ENCODE peak calls at places on chromosomes 16 and 17, in four cellular contexts. A, P, U and O are unnamed samples.
A peak's percentile ranks its signal among the peaks of the same experiment; 100 is the strongest.

GRCh38 chr16:23679986-23680336 is 1.3 kb downstream of the PLK1 start:
- DNase-seq in A (peak; percentile 31), P (no peak), U (peak; percentile 76), O (no peak)

GRCh38 chr17:11296994-11297393 is 56.0 kb downstream of the SHISA6 start:
- DNase-seq in A (no peak), P (no peak), U (peak; percentile 25), O (no peak)

GRCh38 chr16:49021136-49021535 is 260.5 kb downstream of the CBLN1 start:
- DNase-seq in A (peak; percentile 72), P (peak; percentile 82), U (no peak), O (peak; percentile 3)

GRCh38 chr17:35913611-35914010 is 17.0 kb downstream of the RDM1 start:
- DNase-seq in A (no peak), P (no peak), U (no peak), O (no peak)

GRCh38 chr16:27286446-27286845 is 17.9 kb upstream of the NSMCE1 start:
- DNase-seq in A (peak; percentile 95), P (peak; percentile 96), U (peak; percentile 66), O (peak; percentile 88)

GRCh38 chr16:83271123-83271522 is 536.7 kb upstream of the HSBP1 start:
- DNase-seq in A (no peak), P (no peak), U (no peak), O (no peak)

GRCh38 chr17:32658470-32659418 is 172.0 kb downstream of the CDK5R1 start:
- DNase-seq in A (no peak), P (no peak), U (no peak), O (no peak)

GRCh38 chr17:40243756-40244155 is 24.7 kb downstream of the WIPF2 start:
- DNase-seq in A (no peak), P (peak; percentile 21), U (no peak), O (no peak)

GRCh38 chr17:49832840-49833599 is 14.8 kb downstream of the TAC4 start:
- DNase-seq in A (no peak), P (no peak), U (no peak), O (no peak)

GRCh38 chr17:82247175-82247823 is 18.5 kb downstream of the SLC16A3 start:
- DNase-seq in A (no peak), P (no peak), U (no peak), O (no peak)

GRCh38 chr16:66923247-66923851 is 2.0 kb downstream of the RRAD start:
- DNase-seq in A (no peak), P (no peak), U (no peak), O (no peak)

GRCh38 chr16:28205974-28206373 is 5.8 kb downstream of the XPO6 start:
- DNase-seq in A (no peak), P (no peak), U (no peak), O (no peak)

GRCh38 chr16:67389911-67390815 is 3.1 kb downstream of the TPPP3 start:
- DNase-seq in A (no peak), P (no peak), U (peak; percentile 77), O (no peak)

GRCh38 chr16:49278944-49279725 is 2.5 kb downstream of the CBLN1 start:
- DNase-seq in A (no peak), P (no peak), U (no peak), O (no peak)

GRCh38 chr16:73253922-73254480 is 206.1 kb upstream of the ZFHX3 start:
- DNase-seq in A (no peak), P (no peak), U (no peak), O (no peak)

GRCh38 chr17:902463-902862 is 77.1 kb downstream of the NXN start:
- DNase-seq in A (peak; percentile 45), P (no peak), U (no peak), O (no peak)

GRCh38 chr17:36705651-36706436 is 104.5 kb downstream of the MRM1 start:
- DNase-seq in A (peak; percentile 14), P (peak; percentile 30), U (no peak), O (peak; percentile 20)

GRCh38 chr17:50151937-50152547 is 1.6 kb upstream of the PPP1R9B start:
- DNase-seq in A (peak; percentile 87), P (peak; percentile 95), U (peak; percentile 97), O (peak; percentile 81)

GRCh38 chr16:86531193-86531550 is 20.8 kb downstream of the FOXF1 start:
- DNase-seq in A (no peak), P (peak; percentile 46), U (no peak), O (no peak)

GRCh38 chr17:75361996-75362395 is 43.5 kb downstream of the GRB2 start:
- DNase-seq in A (no peak), P (no peak), U (no peak), O (no peak)

GRCh38 chr17:43637563-43638323 is 24.0 kb downstream of the MEOX1 start:
- DNase-seq in A (no peak), P (no peak), U (no peak), O (no peak)

GRCh38 chr16:9081183-9081582 is 10.3 kb upstream of the HAPSTR1 start:
- DNase-seq in A (no peak), P (peak; percentile 40), U (no peak), O (no peak)

GRCh38 chr17:64291268-64291851 is 28.3 kb upstream of the TEX2 start:
- DNase-seq in A (no peak), P (peak; percentile 18), U (no peak), O (no peak)

GRCh38 chr17:80219013-80219776 is 938 bp downstream of the SGSH start:
- DNase-seq in A (peak; percentile 82), P (peak; percentile 87), U (peak; percentile 97), O (peak; percentile 71)

GRCh38 chr16:3780570-3780969 is 63.2 kb upstream of the TRAP1 start:
- DNase-seq in A (peak; percentile 22), P (peak; percentile 30), U (no peak), O (peak; percentile 9)

GRCh38 chr17:27490391-27490790 is 34.1 kb downstream of the KSR1 start:
- DNase-seq in A (no peak), P (no peak), U (no peak), O (no peak)

GRCh38 chr16:71254832-71255560 is 24.5 kb upstream of the HYDIN start:
- DNase-seq in A (no peak), P (no peak), U (no peak), O (no peak)

GRCh38 chr17:82003411-82004381 is 19.0 kb downstream of the CENPX start:
- DNase-seq in A (peak; percentile 97), P (peak; percentile 98), U (peak; percentile 92), O (peak; percentile 96)

GRCh38 chr17:49575524-49576120 is at the start of gene NXPH3:
- DNase-seq in A (peak; percentile 59), P (peak; percentile 77), U (peak; percentile 93), O (no peak)

GRCh38 chr16:86216591-86216990 is 293.7 kb upstream of the FOXF1 start:
- DNase-seq in A (no peak), P (no peak), U (peak; percentile 76), O (no peak)

GRCh38 chr16:17038415-17038814 is 432.3 kb downstream of the XYLT1 start:
- DNase-seq in A (no peak), P (no peak), U (no peak), O (no peak)

GRCh38 chr16:47848481-47849109 is 307.2 kb downstream of the ABCC12 start:
- DNase-seq in A (peak; percentile 71), P (peak; percentile 20), U (no peak), O (peak; percentile 5)

GRCh38 chr16:35744084-35744483 is 2284.7 kb downstream of the TP53TG3F start:
- DNase-seq in A (no peak), P (no peak), U (peak; percentile 46), O (no peak)

GRCh38 chr17:81065500-81065899 is 30.5 kb downstream of the BAIAP2 start:
- DNase-seq in A (no peak), P (no peak), U (no peak), O (no peak)

GRCh38 chr17:31525801-31526549 is 134.5 kb downstream of the RAB11FIP4 start:
- DNase-seq in A (no peak), P (peak; percentile 46), U (no peak), O (no peak)

GRCh38 chr16:73956592-73957495 is 339.8 kb upstream of the PSMD7 start:
- DNase-seq in A (peak; percentile 17), P (peak; percentile 88), U (no peak), O (peak; percentile 63)

GRCh38 chr16:84806256-84806889 is 13.4 kb upstream of the CRISPLD2 start:
- DNase-seq in A (no peak), P (peak; percentile 92), U (no peak), O (peak; percentile 95)

GRCh38 chr16:19599968-19600716 is 44.6 kb downstream of the VPS35L start:
- DNase-seq in A (no peak), P (no peak), U (no peak), O (no peak)

GRCh38 chr16:75244225-75244792 is 7.1 kb downstream of the BCAR1 start:
- DNase-seq in A (no peak), P (peak; percentile 76), U (no peak), O (peak; percentile 59)
- TF ChIP-seq CTCF in A (no peak), P (no peak), U (no peak), O (peak; percentile 28)

DNA sequence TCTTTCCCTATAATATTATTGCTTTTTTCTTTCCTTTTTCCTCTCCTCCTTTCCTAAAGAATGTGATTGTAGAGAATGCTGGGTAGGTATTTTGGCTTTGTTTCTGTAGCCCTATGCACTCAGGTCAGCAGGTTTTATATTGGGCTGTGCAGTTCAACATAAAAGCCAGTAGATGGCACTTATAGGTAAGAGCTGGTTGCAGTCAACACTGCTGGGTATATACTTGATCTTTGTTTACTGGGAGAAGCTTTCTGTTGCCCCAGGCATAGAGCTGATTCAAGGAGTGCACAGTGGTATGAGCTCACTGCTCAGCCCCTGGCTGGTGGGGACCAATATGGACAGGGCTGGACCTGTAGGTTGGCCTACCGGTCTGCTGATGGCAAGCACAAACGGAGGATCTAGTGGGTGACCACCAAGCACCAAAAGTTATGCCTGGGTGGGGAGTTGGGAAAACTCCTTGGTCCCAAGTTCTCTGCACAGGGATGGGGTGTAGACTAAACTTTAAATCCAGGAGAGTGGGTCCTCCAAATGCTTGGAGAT is 378.9 kb downstream of the PMP22 start:
- DNase-seq in A (peak; percentile 44), P (peak; percentile 34), U (no peak), O (peak; percentile 52)
- TF ChIP-seq CTCF in A (peak; percentile 45), P (peak; percentile 37), U (no peak), O (peak; percentile 74)

GRCh38 chr17:38877130-38877851 is 7.4 kb downstream of the LASP1 start:
- DNase-seq in A (no peak), P (no peak), U (no peak), O (no peak)
- TF ChIP-seq CTCF in A (no peak), P (no peak), U (no peak), O (no peak)

GRCh38 chr17:9725575-9725974 is 65.8 kb downstream of the DHRS7C start:
- DNase-seq in A (no peak), P (no peak), U (peak; percentile 48), O (no peak)
- TF ChIP-seq CTCF in A (peak; percentile 37), P (no peak), U (no peak), O (no peak)

GRCh38 chr16:2586241-2586640 is 48.4 kb downstream of the PDPK1 start:
- DNase-seq in A (no peak), P (no peak), U (peak; percentile 76), O (no peak)
- TF ChIP-seq CTCF in A (no peak), P (peak; percentile 11), U (no peak), O (peak; percentile 54)

GRCh38 chr16:1152651-1153259 is at the start of gene CACNA1H:
- DNase-seq in A (no peak), P (peak; percentile 36), U (no peak), O (no peak)
- TF ChIP-seq CTCF in A (no peak), P (no peak), U (no peak), O (peak; percentile 44)